ENCODE peak calls at places on chromosomes 6 and 20, in ten cellular contexts. X is colonic mucosa; J is A549; T is IMR-90; B is RWPE2; N is H9; A is pancreas; Y is HCT116; L is CD8-positive, alpha-beta T cell; S is lower lobe of right lung. R is an unnamed sample.

GRCh38 chr20:15937179-15937578 is 636.1 kb downstream of the KIF16B start:
- DNase-seq in Y (no peak), L (no peak), A (no peak), J (no peak), B (no peak), T (no peak), S (no peak), X (no peak), N (no peak), R (no peak)

GRCh38 chr20:24911461-24911860 is 37.6 kb upstream of the CST7 start:
- DNase-seq in Y (no peak), X (no peak), B (no peak), N (no peak), S (no peak), J (no peak), A (no peak), L (no peak), T (no peak), R (no peak)

GRCh38 chr20:48787861-48788375 is 39.9 kb downstream of the PREX1 start:
- DNase-seq in B (no peak), X (no peak), S (no peak), N (no peak), Y (no peak), L (no peak), J (peak; percentile 28), T (peak; percentile 47), A (no peak), R (no peak)

GRCh38 chr6:108453601-108454157 is 107.0 kb upstream of the FOXO3 start:
- DNase-seq in L (no peak), Y (no peak), N (no peak), B (no peak), X (no peak), J (no peak), S (no peak), A (no peak), T (peak; percentile 78), R (no peak)

GRCh38 chr6:113318553-113318952 is 538.6 kb upstream of the MARCKS start:
- DNase-seq in J (no peak), B (no peak), X (no peak), N (no peak), S (no peak), Y (no peak), A (no peak), T (peak; percentile 4), L (no peak), R (no peak)

GRCh38 chr20:59830107-59831023 is 103.1 kb downstream of the SYCP2 start:
- DNase-seq in S (no peak), A (no peak), J (no peak), L (no peak), X (peak; percentile 13), B (no peak), N (no peak), T (no peak), Y (no peak), R (peak; percentile 41)

GRCh38 chr6:142984386-142984785 is 39.4 kb upstream of the HIVEP2 start:
- DNase-seq in L (no peak), A (no peak), S (no peak), T (no peak), J (no peak), Y (no peak), N (no peak), B (no peak), X (no peak), R (no peak)

GRCh38 chr20:16821211-16822089 is 73.3 kb downstream of the OTOR start:
- DNase-seq in N (peak; percentile 57), B (no peak), X (no peak), L (no peak), J (peak; percentile 65), S (peak; percentile 49), Y (peak; percentile 31), A (no peak), T (peak; percentile 29), R (no peak)

GRCh38 chr6:7195330-7196018 is 87.7 kb downstream of the RREB1 start:
- DNase-seq in L (no peak), S (no peak), Y (no peak), N (no peak), J (no peak), A (no peak), T (no peak), X (no peak), B (no peak), R (no peak)

GRCh38 chr20:32672315-32672981 is 1.3 kb downstream of the C20orf203 start:
- DNase-seq in T (no peak), S (no peak), Y (no peak), X (no peak), L (no peak), N (no peak), B (no peak), A (no peak), J (no peak), R (no peak)

GRCh38 chr6:47631248-47632196 is 66.9 kb upstream of the ADGRF4 start:
- DNase-seq in A (no peak), X (peak; percentile 36), Y (peak; percentile 55), J (peak; percentile 50), T (peak; percentile 45), L (no peak), N (no peak), S (no peak), B (no peak), R (no peak)

GRCh38 chr6:111841822-111842221 is 31.4 kb downstream of the FYN start:
- DNase-seq in T (peak; percentile 76), X (peak; percentile 44), L (peak; percentile 46), S (no peak), A (peak; percentile 43), B (no peak), J (no peak), N (no peak), Y (no peak), R (no peak)

GRCh38 chr6:19715166-19715558 is 122.0 kb upstream of the ID4 start:
- DNase-seq in Y (no peak), B (no peak), X (no peak), S (no peak), J (no peak), L (no peak), A (no peak), T (no peak), N (peak; percentile 36), R (no peak)

GRCh38 chr6:50706575-50706974 is 6.8 kb upstream of the TFAP2D start:
- DNase-seq in T (no peak), B (no peak), Y (no peak), N (peak; percentile 74), A (no peak), J (no peak), S (no peak), X (no peak), L (no peak), R (no peak)

DNA sequence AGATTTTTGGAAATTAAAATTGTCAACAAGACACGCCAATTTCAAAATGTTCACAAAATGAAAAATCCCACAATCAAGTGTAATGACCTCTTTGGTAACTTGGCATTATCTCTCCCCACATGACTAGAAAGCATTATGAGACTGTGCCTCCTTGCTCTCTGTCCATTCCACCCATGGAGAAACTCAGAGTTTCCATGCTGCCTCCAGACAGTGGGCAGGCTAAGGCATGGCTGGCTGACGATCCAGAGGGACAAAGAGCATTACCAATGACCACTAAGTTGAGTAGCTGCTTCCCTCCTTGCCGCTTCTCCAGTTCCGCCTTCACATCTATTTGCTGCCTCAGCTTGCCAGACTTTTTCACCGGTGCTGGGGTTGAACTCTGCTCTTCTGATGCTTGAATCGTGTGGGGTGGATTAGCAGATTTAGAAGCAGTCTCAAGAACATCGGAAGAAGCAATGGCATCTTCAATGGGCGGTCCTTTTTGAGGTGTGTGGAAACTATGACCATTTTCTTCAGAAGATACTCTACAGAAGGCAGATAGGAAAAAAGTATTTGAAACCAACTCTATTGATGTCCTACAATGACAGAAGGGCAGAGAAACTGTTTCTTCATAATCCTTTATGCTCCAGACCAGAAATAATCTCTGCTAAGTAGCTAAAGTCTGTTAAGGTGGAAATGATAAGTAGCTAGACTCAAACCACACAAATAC is 47.4 kb upstream of the ALDH8A1 start:
- DNase-seq in S (no peak), L (no peak), A (no peak), T (no peak), X (no peak), N (no peak), J (no peak), B (no peak), Y (no peak), R (no peak)
- H3K4me1 ChIP-seq in S (no peaks in the 10 kb centered on the region), L (peaks cover under 1% of the 10 kb centered on the region), A (no peaks in the 10 kb centered on the region), T (no peaks in the 10 kb centered on the region), X (no peaks in the 10 kb centered on the region), N (no peaks in the 10 kb centered on the region), J (no peaks in the 10 kb centered on the region), B (no peaks in the 10 kb centered on the region), Y (no peaks in the 10 kb centered on the region), R (no peaks in the 10 kb centered on the region)

GRCh38 chr6:13229205-13230085 is 98.9 kb downstream of the TBC1D7 start:
- DNase-seq in J (peak; percentile 32), Y (peak; percentile 4), T (no peak), S (no peak), N (peak; percentile 36), X (no peak), L (no peak), A (no peak), B (no peak), R (no peak)
- TF ChIP-seq CTCF in J (peak; percentile 37), Y (peak; percentile 25), T (no peak), S (no peak), N (peak; percentile 47), X (no peak), L (no peak), A (no peak), B (peak; percentile 45), R (no peak)

GRCh38 chr20:61503106-61503505 is 251.0 kb downstream of the CDH4 start:
- DNase-seq in N (no peak), B (peak; percentile 59), A (no peak), S (no peak), T (no peak), L (no peak), X (no peak), J (no peak), Y (no peak), R (no peak)

GRCh38 chr20:61512475-61512874 is 260.4 kb downstream of the CDH4 start:
- DNase-seq in B (peak; percentile 75), N (no peak), L (no peak), X (no peak), S (no peak), Y (no peak), T (no peak), J (no peak), A (no peak), R (no peak)

GRCh38 chr20:61510778-61511330 is 258.8 kb downstream of the CDH4 start:
- DNase-seq in X (no peak), B (no peak), T (no peak), A (no peak), J (no peak), N (no peak), L (no peak), Y (no peak), S (no peak), R (no peak)

GRCh38 chr20:61508301-61508700 is 256.2 kb downstream of the CDH4 start:
- DNase-seq in N (no peak), X (no peak), S (no peak), B (peak; percentile 82), L (no peak), Y (no peak), J (no peak), T (no peak), A (no peak), R (no peak)

GRCh38 chr20:61507778-61508177 is 255.7 kb downstream of the CDH4 start:
- DNase-seq in L (no peak), T (no peak), S (no peak), X (no peak), Y (no peak), A (no peak), J (no peak), N (no peak), B (peak; percentile 65), R (no peak)
- H3K4me1 ChIP-seq in L (no peaks in the 10 kb centered on the region), T (no peaks in the 10 kb centered on the region), S (no peaks in the 10 kb centered on the region), X (no peaks in the 10 kb centered on the region), Y (no peaks in the 10 kb centered on the region), A (no peaks in the 10 kb centered on the region), J (no peaks in the 10 kb centered on the region), N (no peaks in the 10 kb centered on the region), B (no peaks in the 10 kb centered on the region), R (peaks cover 7% of the 10 kb centered on the region)

GRCh38 chr6:43361269-43361668 is 8.2 kb downstream of the ZNF318 start:
- DNase-seq in X (no peak), A (no peak), L (no peak), T (no peak), B (no peak), J (no peak), S (no peak), N (no peak), Y (no peak), R (no peak)
- TF ChIP-seq CTCF in X (no peak), A (no peak), L (no peak), T (no peak), B (peak; percentile 32), J (no peak), S (no peak), N (no peak), Y (no peak), R (no peak)

R was measured in left ventricle myocardium inferior.